ENCODE peak calls at places on chromosome 11, in six cellular contexts. E, H, W, F, D and Z are unnamed samples.

GRCh38 chr11:108117746-108118371 is 3.5 kb upstream of the ACAT1 start:
- DNase-seq in E (no peak), H (peak), W (no peak), F (no peak), D (no peak), Z (no peak)

GRCh38 chr11:3955299-3955665 is 99.8 kb downstream of the STIM1 start:
- DNase-seq in E (no peak), H (no peak), W (no peak), F (no peak), D (no peak), Z (peak)

GRCh38 chr11:92759571-92760214 is 209.8 kb upstream of the MTNR1B start:
- DNase-seq in E (no peak), H (no peak), W (no peak), F (no peak), D (no peak), Z (no peak)

GRCh38 chr11:96152623-96153022 is 190.4 kb downstream of the MAML2 start:
- DNase-seq in E (no peak), H (peak), W (no peak), F (no peak), D (no peak), Z (no peak)

GRCh38 chr11:83863272-83863671 is 577.1 kb upstream of the CCDC90B start:
- DNase-seq in E (no peak), H (no peak), W (no peak), F (no peak), D (no peak), Z (no peak)

GRCh38 chr11:44409071-44409470 is 99.1 kb upstream of the ALX4 start:
- DNase-seq in E (no peak), H (no peak), W (no peak), F (no peak), D (no peak), Z (no peak)

GRCh38 chr11:9982796-9983579 is 311.0 kb downstream of the SBF2 start:
- DNase-seq in E (no peak), H (no peak), W (peak), F (no peak), D (no peak), Z (no peak)

GRCh38 chr11:119694334-119694733 is 34.7 kb downstream of the NECTIN1 start:
- DNase-seq in E (no peak), H (no peak), W (no peak), F (no peak), D (no peak), Z (peak)

GRCh38 chr11:62336949-62337681 is at the start of gene ASRGL1:
- DNase-seq in E (peak), H (peak), W (peak), F (peak), D (peak), Z (peak)

GRCh38 chr11:16612801-16613400 is 125.5 kb upstream of the C11orf58 start:
- DNase-seq in E (no peak), H (no peak), W (peak), F (no peak), D (no peak), Z (no peak)

GRCh38 chr11:10351768-10352641 is 47.1 kb downstream of the ADM start:
- DNase-seq in E (no peak), H (no peak), W (peak), F (no peak), D (peak), Z (no peak)